ENCODE peak calls at places on chromosome 12, in eight cellular contexts. U is amniotic epithelial cell; G is putamen; J is psoas muscle; O is cerebellum; H is H7; C is activated naive CD4-positive, alpha-beta T cell treated with anti-CD3 and anti-CD28 coated beads for 36 hours; A is stimulated activated CD4-positive, alpha-beta T cell treated with anti-CD3 and anti-CD28 coated beads, Interleukin-1b, Interleukin-23, amount 100 ng/mL, for 1 hour. L is an unnamed sample.

GRCh38 chr12:27970981-27971489 is 1.5 kb downstream of the PTHLH start:
- DNase-seq in U (no peak), G (no peak), H (peak), J (no peak), A (no peak), O (no peak), C (no peak), L (no peak)

GRCh38 chr12:127343941-127344340 is 923.0 kb upstream of the TMEM132C start:
- DNase-seq in H (peak), C (no peak), U (no peak), A (no peak), G (no peak), O (no peak), J (no peak), L (no peak)

GRCh38 chr12:116306536-116306935 is 29.0 kb upstream of the MED13L start:
- DNase-seq in H (no peak), G (no peak), U (no peak), C (no peak), J (no peak), A (no peak), O (no peak), L (no peak)

GRCh38 chr12:106106892-106107291 is 31.9 kb downstream of the NUAK1 start:
- DNase-seq in H (no peak), U (peak), G (no peak), O (peak), J (no peak), C (no peak), A (no peak), L (no peak)

GRCh38 chr12:105825141-105825540 is 313.6 kb downstream of the NUAK1 start:
- DNase-seq in A (no peak), O (no peak), U (no peak), G (no peak), C (no peak), H (no peak), J (no peak), L (no peak)

GRCh38 chr12:80041071-80041470 is 58.3 kb upstream of the OTOGL start:
- DNase-seq in H (no peak), A (no peak), J (no peak), U (no peak), G (no peak), C (no peak), O (no peak), L (no peak)

GRCh38 chr12:78645956-78646355 is 218.6 kb upstream of the SYT1 start:
- DNase-seq in G (no peak), O (peak), H (no peak), C (no peak), A (no peak), J (no peak), U (no peak), L (no peak)

GRCh38 chr12:95607642-95608041 is 56.4 kb upstream of the USP44 start:
- DNase-seq in J (no peak), H (no peak), U (no peak), A (no peak), O (no peak), C (no peak), G (no peak), L (no peak)

GRCh38 chr12:89126712-89127111 is 225.6 kb downstream of the DUSP6 start:
- DNase-seq in A (no peak), G (no peak), H (no peak), O (no peak), J (no peak), U (peak), C (no peak), L (no peak)

GRCh38 chr12:119684730-119685129 is 16.8 kb downstream of the PRKAB1 start:
- DNase-seq in J (no peak), O (no peak), H (no peak), C (no peak), G (no peak), U (no peak), A (no peak), L (no peak)

GRCh38 chr12:110304061-110304551 is 23.1 kb downstream of the ATP2A2 start:
- DNase-seq in G (no peak), U (peak), H (no peak), A (no peak), O (no peak), C (no peak), J (no peak), L (no peak)

GRCh38 chr12:79547044-79547734 is 143.6 kb downstream of the PAWR start:
- DNase-seq in J (no peak), H (peak), C (no peak), U (peak), A (no peak), O (no peak), G (no peak), L (no peak)